ENCODE peak calls at places on chromosomes 4 and X, in eight cellular contexts. One of them, this sample, is unnamed.

GRCh38 chr4:39698424-39699009 is 581 bp downstream of the UBE2K start:
- DNase-seq in NB4: peak; percentile 72
- DNase-seq in Caco-2: peak; percentile 63
- DNase-seq in CD4-positive, alpha-beta T cell: peak; percentile 19
- DNase-seq in AG09309: no peak
- DNase-seq in PC-9: no peak
- DNase-seq in GM20000: no peak
- DNase-seq in psoas muscle: peak; percentile 72
- DNase-seq in this sample: no peak

GRCh38 chrX:132474522-132474921 is 14.3 kb downstream of the MBNL3 start:
- DNase-seq in NB4: peak; percentile 29
- DNase-seq in Caco-2: no peak
- DNase-seq in CD4-positive, alpha-beta T cell: no peak
- DNase-seq in AG09309: no peak
- DNase-seq in PC-9: no peak
- DNase-seq in GM20000: no peak
- DNase-seq in psoas muscle: no peak
- DNase-seq in this sample: no peak

GRCh38 chr4:113682730-113683129 is 78.8 kb downstream of the CAMK2D start:
- DNase-seq in NB4: no peak
- DNase-seq in Caco-2: no peak
- DNase-seq in CD4-positive, alpha-beta T cell: no peak
- DNase-seq in AG09309: no peak
- DNase-seq in PC-9: no peak
- DNase-seq in GM20000: no peak
- DNase-seq in psoas muscle: no peak
- DNase-seq in this sample: no peak

GRCh38 chrX:155027509-155028066 is 944 bp downstream of the FUNDC2 start:
- DNase-seq in NB4: peak; percentile 75
- DNase-seq in Caco-2: no peak
- DNase-seq in CD4-positive, alpha-beta T cell: no peak
- DNase-seq in AG09309: peak; percentile 61
- DNase-seq in PC-9: peak; percentile 58
- DNase-seq in GM20000: no peak
- DNase-seq in psoas muscle: no peak
- DNase-seq in this sample: no peak

GRCh38 chrX:19793471-19793870 is 93.9 kb downstream of the SH3KBP1 start:
- DNase-seq in NB4: no peak
- DNase-seq in Caco-2: no peak
- DNase-seq in CD4-positive, alpha-beta T cell: no peak
- DNase-seq in AG09309: no peak
- DNase-seq in PC-9: no peak
- DNase-seq in GM20000: no peak
- DNase-seq in psoas muscle: no peak
- DNase-seq in this sample: no peak

GRCh38 chr4:46837639-46838038 is 71.4 kb downstream of the COX7B2 start:
- DNase-seq in NB4: no peak
- DNase-seq in Caco-2: no peak
- DNase-seq in CD4-positive, alpha-beta T cell: no peak
- DNase-seq in AG09309: no peak
- DNase-seq in PC-9: no peak
- DNase-seq in GM20000: no peak
- DNase-seq in psoas muscle: no peak
- DNase-seq in this sample: no peak

GRCh38 chr4:71830497-71831178 is 46.8 kb upstream of the GC start:
- DNase-seq in NB4: no peak
- DNase-seq in Caco-2: no peak
- DNase-seq in CD4-positive, alpha-beta T cell: no peak
- DNase-seq in AG09309: no peak
- DNase-seq in PC-9: no peak
- DNase-seq in GM20000: no peak
- DNase-seq in psoas muscle: no peak
- DNase-seq in this sample: no peak

GRCh38 chr4:168584321-168584771 is 87.5 kb downstream of the PALLD start:
- DNase-seq in NB4: no peak
- DNase-seq in Caco-2: no peak
- DNase-seq in CD4-positive, alpha-beta T cell: no peak
- DNase-seq in AG09309: peak; percentile 29
- DNase-seq in PC-9: no peak
- DNase-seq in GM20000: no peak
- DNase-seq in psoas muscle: no peak
- DNase-seq in this sample: no peak

GRCh38 chr4:74157116-74157742 is 689 bp upstream of the MTHFD2L start:
- DNase-seq in NB4: peak; percentile 42
- DNase-seq in Caco-2: no peak
- DNase-seq in CD4-positive, alpha-beta T cell: no peak
- DNase-seq in AG09309: no peak
- DNase-seq in PC-9: no peak
- DNase-seq in GM20000: no peak
- DNase-seq in psoas muscle: no peak
- DNase-seq in this sample: peak; percentile 18

GRCh38 chr4:66554844-66555243 is 884.6 kb upstream of the EPHA5 start:
- DNase-seq in NB4: no peak
- DNase-seq in Caco-2: no peak
- DNase-seq in CD4-positive, alpha-beta T cell: no peak
- DNase-seq in AG09309: no peak
- DNase-seq in PC-9: no peak
- DNase-seq in GM20000: no peak
- DNase-seq in psoas muscle: no peak
- DNase-seq in this sample: no peak

GRCh38 chr4:115529126-115529525 is 415.7 kb upstream of the NDST4 start:
- DNase-seq in NB4: no peak
- DNase-seq in Caco-2: no peak
- DNase-seq in CD4-positive, alpha-beta T cell: no peak
- DNase-seq in AG09309: no peak
- DNase-seq in PC-9: no peak
- DNase-seq in GM20000: no peak
- DNase-seq in psoas muscle: no peak
- DNase-seq in this sample: no peak

GRCh38 chr4:184473515-184474260 is 662 bp downstream of the IRF2 start:
- DNase-seq in NB4: peak; percentile 67
- DNase-seq in Caco-2: peak; percentile 38
- DNase-seq in CD4-positive, alpha-beta T cell: peak; percentile 32
- DNase-seq in AG09309: no peak
- DNase-seq in PC-9: no peak
- DNase-seq in GM20000: peak; percentile 76
- DNase-seq in psoas muscle: peak; percentile 72
- DNase-seq in this sample: peak; percentile 69

GRCh38 chr4:113446019-113446418 is 315.5 kb downstream of the CAMK2D start:
- DNase-seq in NB4: no peak
- DNase-seq in Caco-2: no peak
- DNase-seq in CD4-positive, alpha-beta T cell: no peak
- DNase-seq in AG09309: no peak
- DNase-seq in PC-9: peak; percentile 62
- DNase-seq in GM20000: no peak
- DNase-seq in psoas muscle: no peak
- DNase-seq in this sample: no peak

DNA sequence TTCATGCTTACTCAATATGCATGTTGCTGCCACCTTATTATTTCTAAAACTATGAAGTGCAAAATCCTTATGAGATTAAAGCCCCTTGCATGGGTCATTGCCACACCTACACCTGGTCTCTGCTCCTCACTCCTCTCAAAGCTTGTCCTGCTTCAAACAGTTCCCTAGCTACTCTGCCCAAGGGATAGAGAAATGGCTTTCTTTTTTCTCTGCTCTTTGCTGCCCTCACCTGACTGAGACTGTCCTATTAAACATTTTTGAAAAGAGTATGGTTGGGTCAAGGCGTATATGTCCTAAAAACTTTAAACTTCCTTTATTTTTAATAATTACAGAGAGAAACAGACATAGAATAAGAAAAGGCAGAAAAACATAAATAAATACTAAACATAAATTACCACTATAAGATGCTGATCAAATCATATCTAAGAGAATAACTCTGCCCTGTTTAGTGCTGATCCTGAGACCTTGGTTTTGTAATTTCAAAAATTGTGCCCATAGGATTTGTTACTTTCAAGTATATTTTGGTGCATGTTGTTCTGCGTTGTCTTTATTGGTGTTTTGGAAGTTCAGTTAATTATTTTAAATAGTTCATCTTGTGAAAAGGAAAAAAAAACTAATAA is 704.9 kb upstream of the PABPC4L start:
- DNase-seq in NB4: peak; percentile 16
- DNase-seq in Caco-2: no peak
- DNase-seq in CD4-positive, alpha-beta T cell: no peak
- DNase-seq in AG09309: no peak
- DNase-seq in PC-9: no peak
- DNase-seq in GM20000: no peak
- DNase-seq in psoas muscle: no peak
- DNase-seq in this sample: no peak
- TF ChIP-seq CTCF in NB4: no peak
- TF ChIP-seq CTCF in Caco-2: peak; percentile 42
- TF ChIP-seq CTCF in CD4-positive, alpha-beta T cell: no peak
- TF ChIP-seq CTCF in AG09309: no peak
- TF ChIP-seq CTCF in PC-9: peak; percentile 47
- TF ChIP-seq CTCF in GM20000: no peak
- TF ChIP-seq CTCF in psoas muscle: no peak
- TF ChIP-seq CTCF in this sample: peak; percentile 44

GRCh38 chr4:106690487-106690886 is 321.9 kb upstream of the GIMD1 start:
- DNase-seq in NB4: peak; percentile 86
- DNase-seq in Caco-2: no peak
- DNase-seq in CD4-positive, alpha-beta T cell: no peak
- DNase-seq in AG09309: peak; percentile 32
- DNase-seq in PC-9: no peak
- DNase-seq in GM20000: no peak
- DNase-seq in psoas muscle: no peak
- DNase-seq in this sample: no peak

GRCh38 chr4:106694232-106694631 is 325.7 kb upstream of the GIMD1 start:
- DNase-seq in NB4: no peak
- DNase-seq in Caco-2: no peak
- DNase-seq in CD4-positive, alpha-beta T cell: no peak
- DNase-seq in AG09309: no peak
- DNase-seq in PC-9: no peak
- DNase-seq in GM20000: no peak
- DNase-seq in psoas muscle: no peak
- DNase-seq in this sample: no peak

GRCh38 chr4:106687026-106687425 is 318.4 kb upstream of the GIMD1 start:
- DNase-seq in NB4: no peak
- DNase-seq in Caco-2: no peak
- DNase-seq in CD4-positive, alpha-beta T cell: no peak
- DNase-seq in AG09309: no peak
- DNase-seq in PC-9: no peak
- DNase-seq in GM20000: no peak
- DNase-seq in psoas muscle: no peak
- DNase-seq in this sample: no peak

GRCh38 chr4:106695846-106696245 is 327.3 kb upstream of the GIMD1 start:
- DNase-seq in NB4: no peak
- DNase-seq in Caco-2: no peak
- DNase-seq in CD4-positive, alpha-beta T cell: no peak
- DNase-seq in AG09309: no peak
- DNase-seq in PC-9: no peak
- DNase-seq in GM20000: no peak
- DNase-seq in psoas muscle: no peak
- DNase-seq in this sample: no peak

GRCh38 chr4:106691749-106692148 is 323.2 kb upstream of the GIMD1 start:
- DNase-seq in NB4: no peak
- DNase-seq in Caco-2: no peak
- DNase-seq in CD4-positive, alpha-beta T cell: no peak
- DNase-seq in AG09309: no peak
- DNase-seq in PC-9: no peak
- DNase-seq in GM20000: no peak
- DNase-seq in psoas muscle: no peak
- DNase-seq in this sample: no peak
- TF ChIP-seq CTCF in NB4: no peak
- TF ChIP-seq CTCF in Caco-2: no peak
- TF ChIP-seq CTCF in CD4-positive, alpha-beta T cell: no peak
- TF ChIP-seq CTCF in AG09309: peak; percentile 27
- TF ChIP-seq CTCF in PC-9: no peak
- TF ChIP-seq CTCF in GM20000: no peak
- TF ChIP-seq CTCF in psoas muscle: no peak
- TF ChIP-seq CTCF in this sample: no peak

GRCh38 chrX:152813211-152813610 is 17.3 kb downstream of the CETN2 start:
- DNase-seq in NB4: no peak
- DNase-seq in Caco-2: no peak
- DNase-seq in CD4-positive, alpha-beta T cell: no peak
- DNase-seq in AG09309: no peak
- DNase-seq in PC-9: no peak
- DNase-seq in GM20000: no peak
- DNase-seq in psoas muscle: no peak
- DNase-seq in this sample: no peak

GRCh38 chrX:152819271-152819670 is 11.3 kb downstream of the CETN2 start:
- DNase-seq in NB4: no peak
- DNase-seq in Caco-2: no peak
- DNase-seq in CD4-positive, alpha-beta T cell: no peak
- DNase-seq in AG09309: no peak
- DNase-seq in PC-9: no peak
- DNase-seq in GM20000: no peak
- DNase-seq in psoas muscle: no peak
- DNase-seq in this sample: no peak

GRCh38 chrX:152814048-152814447 is 16.5 kb downstream of the CETN2 start:
- DNase-seq in NB4: no peak
- DNase-seq in Caco-2: no peak
- DNase-seq in CD4-positive, alpha-beta T cell: no peak
- DNase-seq in AG09309: no peak
- DNase-seq in PC-9: no peak
- DNase-seq in GM20000: no peak
- DNase-seq in psoas muscle: no peak
- DNase-seq in this sample: no peak

GRCh38 chrX:152819732-152820131 is 10.8 kb downstream of the CETN2 start:
- DNase-seq in NB4: no peak
- DNase-seq in Caco-2: no peak
- DNase-seq in CD4-positive, alpha-beta T cell: no peak
- DNase-seq in AG09309: no peak
- DNase-seq in PC-9: no peak
- DNase-seq in GM20000: no peak
- DNase-seq in psoas muscle: no peak
- DNase-seq in this sample: no peak

DNA sequence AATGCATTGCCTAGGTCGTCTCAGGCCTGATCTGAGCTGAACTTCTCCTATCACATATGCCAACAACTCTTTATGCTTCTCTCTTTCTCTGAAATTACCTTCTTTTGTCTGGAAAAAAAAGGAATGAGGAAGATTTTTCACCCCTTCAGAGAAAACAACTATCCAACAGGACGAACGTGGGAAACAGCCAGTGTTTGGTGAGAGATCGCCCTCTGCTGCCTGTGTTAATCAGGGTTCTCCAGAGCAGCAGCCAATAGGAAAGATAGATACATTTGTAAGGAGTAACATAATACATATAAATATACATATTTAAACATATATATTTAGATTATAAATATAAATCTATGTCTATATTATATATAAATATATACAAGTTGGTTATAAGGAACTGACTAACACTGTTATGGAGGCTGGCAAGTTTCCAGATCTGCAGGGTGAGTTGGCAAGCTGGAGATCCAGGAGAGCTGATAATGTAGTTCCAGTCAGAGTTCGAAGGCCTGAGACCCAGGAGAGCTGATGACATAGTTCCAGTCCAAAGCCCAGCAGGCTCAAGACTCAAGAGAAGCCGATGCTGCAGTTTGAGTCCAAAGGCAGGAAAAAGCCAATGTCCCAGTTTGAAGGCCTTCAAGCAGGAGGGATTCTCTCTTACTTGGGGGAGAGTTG is 13.3 kb downstream of the CETN2 start:
- DNase-seq in NB4: peak; percentile 32
- DNase-seq in Caco-2: no peak
- DNase-seq in CD4-positive, alpha-beta T cell: no peak
- DNase-seq in AG09309: no peak
- DNase-seq in PC-9: no peak
- DNase-seq in GM20000: no peak
- DNase-seq in psoas muscle: no peak
- DNase-seq in this sample: no peak
- TF ChIP-seq CTCF in NB4: peak; percentile 44
- TF ChIP-seq CTCF in Caco-2: peak; percentile 32
- TF ChIP-seq CTCF in CD4-positive, alpha-beta T cell: no peak
- TF ChIP-seq CTCF in AG09309: peak; percentile 63
- TF ChIP-seq CTCF in PC-9: peak; percentile 78
- TF ChIP-seq CTCF in GM20000: no peak
- TF ChIP-seq CTCF in psoas muscle: peak; percentile 19
- TF ChIP-seq CTCF in this sample: peak; percentile 54

GRCh38 chr4:138982754-138983153 is 32.8 kb upstream of the NOCT start:
- DNase-seq in NB4: no peak
- DNase-seq in Caco-2: no peak
- DNase-seq in CD4-positive, alpha-beta T cell: no peak
- DNase-seq in AG09309: no peak
- DNase-seq in PC-9: peak; percentile 66
- DNase-seq in GM20000: no peak
- DNase-seq in psoas muscle: no peak
- DNase-seq in this sample: no peak
- TF ChIP-seq CTCF in NB4: no peak
- TF ChIP-seq CTCF in Caco-2: no peak
- TF ChIP-seq CTCF in CD4-positive, alpha-beta T cell: no peak
- TF ChIP-seq CTCF in AG09309: no peak
- TF ChIP-seq CTCF in PC-9: no peak
- TF ChIP-seq CTCF in GM20000: no peak
- TF ChIP-seq CTCF in psoas muscle: no peak
- TF ChIP-seq CTCF in this sample: no peak

This sample was measured in GM13977.